ENCODE peak calls at places on chromosomes 2 and 18, in four cellular contexts. S is fibroblast of lung, U is heart left ventricle, M is transverse colon. H is an unnamed sample.

GRCh38 chr2:101480764-101481163 is 5.9 kb upstream of the RFX8 start:
- DNase-seq in S (no peak), U (no peak), M (no peak), H (no peak)

GRCh38 chr2:160390544-160391258 is 102.9 kb downstream of the RBMS1 start:
- DNase-seq in S (peak; percentile 94), U (no peak), M (no peak), H (no peak)

GRCh38 chr2:96088340-96089335 is 27.7 kb downstream of the ADRA2B start:
- DNase-seq in S (no peak), U (no peak), M (no peak), H (no peak)

GRCh38 chr18:11074879-11075278 is 74.5 kb downstream of the PIEZO2 start:
- DNase-seq in S (no peak), U (no peak), M (no peak), H (no peak)

GRCh38 chr2:30705711-30706533 is 101.3 kb downstream of the CAPN13 start:
- DNase-seq in S (no peak), U (no peak), M (no peak), H (no peak)

GRCh38 chr2:48901015-48901343 is 145.5 kb upstream of the LHCGR start:
- DNase-seq in S (no peak), U (no peak), M (no peak), H (no peak)

GRCh38 chr2:181847729-181848128 is 43.8 kb upstream of the ITPRID2 start:
- DNase-seq in S (no peak), U (no peak), M (no peak), H (no peak)

GRCh38 chr2:197862556-197862955 is 58.2 kb downstream of the PLCL1 start:
- DNase-seq in S (peak; percentile 27), U (no peak), M (no peak), H (no peak)

DNA sequence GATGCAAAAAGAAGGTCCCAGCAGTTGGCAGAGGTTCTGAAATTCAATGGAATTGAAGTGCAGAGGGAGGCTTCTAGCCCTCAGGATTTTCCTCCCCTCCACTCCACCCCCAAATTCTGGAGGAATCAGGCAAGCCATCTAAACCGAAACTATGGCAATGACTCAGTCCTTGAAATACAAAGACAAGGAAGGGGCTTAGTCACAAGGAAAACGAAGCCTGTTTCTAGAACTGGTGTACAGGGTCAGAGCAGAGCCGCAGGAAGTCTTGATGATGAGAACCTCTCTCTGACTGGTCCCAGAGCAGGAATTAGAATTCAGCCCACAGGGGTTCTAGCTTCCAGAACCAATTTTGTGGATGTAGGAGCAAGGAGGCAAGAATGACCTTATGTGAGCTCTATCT is 111.7 kb upstream of the SCN1A start:
- DNase-seq in S (peak; percentile 96), U (no peak), M (no peak), H (no peak)
- H3K4me3 ChIP-seq in S (no peak overlapping the region), U (no peak overlapping the region), M (no peak overlapping the region), H (no peak overlapping the region)

GRCh38 chr2:64865073-64865830 is 123.9 kb upstream of the SLC1A4 start:
- DNase-seq in S (peak; percentile 46), U (peak; percentile 69), M (peak; percentile 75), H (peak; percentile 70)
- H3K4me3 ChIP-seq in S (peak overlapping the region; percentile 51), U (peak overlapping the region; percentile 64), M (peak overlapping the region; percentile 28), H (peak overlapping the region; percentile 19)

GRCh38 chr2:74556159-74556558 is 1.6 kb downstream of the DOK1 start:
- DNase-seq in S (no peak), U (no peak), M (no peak), H (no peak)
- H3K4me3 ChIP-seq in S (no peak overlapping the region), U (no peak overlapping the region), M (no peak overlapping the region), H (no peak overlapping the region)

GRCh38 chr2:134087371-134087921 is 166.4 kb upstream of the MGAT5 start:
- DNase-seq in S (peak; percentile 59), U (no peak), M (no peak), H (peak; percentile 25)
- H3K4me3 ChIP-seq in S (no peak overlapping the region), U (no peak overlapping the region), M (no peak overlapping the region), H (no peak overlapping the region)

GRCh38 chr2:216286616-216287231 is 85.6 kb downstream of the MARCHF4 start:
- DNase-seq in S (no peak), U (no peak), M (no peak), H (no peak)
- H3K4me3 ChIP-seq in S (no peak overlapping the region), U (no peak overlapping the region), M (no peak overlapping the region), H (no peak overlapping the region)

GRCh38 chr18:78977627-78978271 is 1.9 kb upstream of the SALL3 start:
- DNase-seq in S (peak; percentile 23), U (no peak), M (no peak), H (no peak)
- H3K4me3 ChIP-seq in S (no peak overlapping the region), U (no peak overlapping the region), M (no peak overlapping the region), H (no peak overlapping the region)

DNA sequence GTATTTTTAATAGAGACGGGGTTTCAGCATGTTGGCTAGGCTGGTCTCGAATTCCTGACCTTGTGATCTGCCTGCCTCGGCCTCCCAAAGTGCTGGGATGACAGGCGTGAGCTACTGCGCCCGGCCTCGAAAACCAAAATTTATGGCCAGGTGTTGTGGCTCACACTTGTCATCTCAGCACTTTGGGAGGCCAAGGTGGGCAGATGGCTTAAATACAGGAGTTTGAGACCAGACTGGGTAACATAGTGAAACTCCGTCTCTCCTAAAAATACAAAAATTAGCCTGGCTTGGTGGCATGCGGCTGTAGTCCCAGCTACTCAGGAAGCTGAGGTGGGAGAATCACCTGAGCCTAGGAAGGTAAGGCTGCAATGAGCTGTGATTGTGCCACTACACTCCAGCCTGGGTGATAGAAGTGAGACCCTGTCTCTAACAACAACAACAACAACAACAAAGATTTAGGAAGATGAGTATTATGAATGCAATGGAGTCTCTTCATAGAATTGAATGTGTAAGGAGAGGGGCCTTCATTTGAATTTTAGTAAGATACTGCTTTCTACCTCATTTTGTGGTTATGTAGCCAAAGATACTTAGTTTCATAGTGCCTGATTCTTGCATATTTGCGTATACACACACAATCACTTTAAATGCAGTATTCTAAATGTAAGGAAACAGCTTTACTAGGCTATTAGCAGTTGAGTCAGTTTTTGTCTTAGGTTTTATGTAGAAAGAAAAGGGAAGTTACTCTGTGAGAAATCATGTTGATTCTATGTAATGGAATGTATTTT is 80.3 kb downstream of the HAUS1 start:
- DNase-seq in S (no peak), U (no peak), M (no peak), H (no peak)
- H3K4me3 ChIP-seq in S (no peak overlapping the region), U (no peak overlapping the region), M (no peak overlapping the region), H (no peak overlapping the region)

GRCh38 chr18:75173125-75173432 is 35.9 kb downstream of the PTGR3 start:
- DNase-seq in S (no peak), U (no peak), M (no peak), H (no peak)
- H3K4me3 ChIP-seq in S (no peak overlapping the region), U (no peak overlapping the region), M (no peak overlapping the region), H (no peak overlapping the region)

GRCh38 chr2:9143264-9143815 is 63.3 kb upstream of the ASAP2 start:
- DNase-seq in S (no peak), U (no peak), M (no peak), H (no peak)
- H3K4me3 ChIP-seq in S (no peak overlapping the region), U (peak overlapping the region; percentile 37), M (no peak overlapping the region), H (no peak overlapping the region)